ENCODE peak calls at places on chromosomes 5 and 9, in five cellular contexts. J, V, E, G and O are unnamed samples.

GRCh38 chr5:14270212-14270702 is 127.1 kb downstream of the TRIO start:
- DNase-seq in J (peak; percentile 73), G (no peak), E (no peak), V (peak; percentile 49), O (peak; percentile 51)

GRCh38 chr5:179313849-179314521 is 31.3 kb downstream of the ADAMTS2 start:
- DNase-seq in E (peak; percentile 69), G (no peak), V (no peak), J (peak; percentile 91), O (no peak)

GRCh38 chr9:128160603-128160987 is 530 bp downstream of the BBLN start:
- DNase-seq in V (peak; percentile 83), J (peak; percentile 53), G (no peak), E (no peak), O (no peak)

GRCh38 chr5:92222449-92222848 is 839.3 kb upstream of the ARRDC3 start:
- DNase-seq in E (no peak), J (no peak), V (no peak), G (no peak), O (no peak)

GRCh38 chr5:10452768-10453331 is 11.2 kb downstream of the ROPN1L start:
- DNase-seq in E (no peak), V (peak; percentile 72), J (peak; percentile 38), G (no peak), O (no peak)

GRCh38 chr5:158013939-158014338 is 155.0 kb upstream of the CLINT1 start:
- DNase-seq in V (no peak), G (no peak), E (no peak), J (peak; percentile 47), O (no peak)

GRCh38 chr9:134854541-134854981 is 26.0 kb upstream of the FCN2 start:
- DNase-seq in G (no peak), J (peak; percentile 7), E (no peak), V (no peak), O (no peak)

GRCh38 chr9:8821910-8822666 is 1022.5 kb upstream of the DMAC1 start:
- DNase-seq in V (no peak), J (no peak), E (no peak), G (no peak), O (no peak)

GRCh38 chr5:55604611-55605067 is 69.9 kb upstream of the PLPP1 start:
- DNase-seq in V (no peak), G (no peak), E (no peak), J (no peak), O (no peak)

GRCh38 chr5:52648726-52649125 is 139.0 kb upstream of the ITGA1 start:
- DNase-seq in G (no peak), V (no peak), J (no peak), E (no peak), O (peak; percentile 4)

GRCh38 chr5:173236531-173237501 is 1.8 kb upstream of the NKX2-5 start:
- DNase-seq in J (no peak), G (no peak), E (no peak), V (no peak), O (no peak)

GRCh38 chr9:113621309-113621791 is 157.8 kb downstream of the RGS3 start:
- DNase-seq in E (peak; percentile 47), V (no peak), G (no peak), J (peak; percentile 61), O (no peak)

GRCh38 chr5:110258460-110258859 is 468.0 kb downstream of the TMEM232 start:
- DNase-seq in G (no peak), E (no peak), J (no peak), V (no peak), O (no peak)

GRCh38 chr9:127730262-127730661 is 4.8 kb downstream of the TOR2A start:
- DNase-seq in J (no peak), V (no peak), E (no peak), G (no peak), O (no peak)

DNA sequence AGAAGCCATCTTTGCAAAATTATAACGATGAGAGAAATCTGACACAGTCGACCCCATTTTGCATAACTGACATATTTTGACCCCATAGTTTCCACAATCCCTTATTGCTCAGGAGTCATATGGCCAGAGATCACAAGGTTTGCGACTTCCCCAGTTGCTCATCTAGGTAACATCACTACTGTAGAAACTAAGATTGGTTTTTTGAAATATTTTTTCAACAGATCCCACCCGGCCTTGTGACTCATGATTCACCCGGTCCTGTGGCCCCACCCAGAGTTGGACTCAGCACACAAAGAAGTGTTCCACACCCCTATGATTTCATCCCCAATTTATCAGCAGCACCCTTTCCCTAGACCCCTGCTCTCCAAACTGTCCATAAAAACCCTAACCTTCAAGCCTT is 50.2 kb downstream of the TIMD4 start:
- DNase-seq in E (no peak), G (no peak), J (no peak), V (no peak), O (no peak)
- H3K27ac ChIP-seq in E (no peak overlapping the region), G (no peak overlapping the region), J (no peak overlapping the region), V (no peak overlapping the region), O (no peak overlapping the region)

GRCh38 chr5:40437452-40437861 is 242.3 kb upstream of the PTGER4 start:
- DNase-seq in G (peak; percentile 5), V (no peak), E (no peak), J (no peak), O (no peak)

GRCh38 chr5:40441733-40442132 is 238.0 kb upstream of the PTGER4 start:
- DNase-seq in G (no peak), E (no peak), J (no peak), V (no peak), O (no peak)

GRCh38 chr5:40447438-40447837 is 232.3 kb upstream of the PTGER4 start:
- DNase-seq in G (no peak), J (no peak), E (no peak), V (no peak), O (no peak)

GRCh38 chr5:40446910-40447309 is 232.8 kb upstream of the PTGER4 start:
- DNase-seq in J (no peak), E (no peak), G (no peak), V (no peak), O (no peak)

DNA sequence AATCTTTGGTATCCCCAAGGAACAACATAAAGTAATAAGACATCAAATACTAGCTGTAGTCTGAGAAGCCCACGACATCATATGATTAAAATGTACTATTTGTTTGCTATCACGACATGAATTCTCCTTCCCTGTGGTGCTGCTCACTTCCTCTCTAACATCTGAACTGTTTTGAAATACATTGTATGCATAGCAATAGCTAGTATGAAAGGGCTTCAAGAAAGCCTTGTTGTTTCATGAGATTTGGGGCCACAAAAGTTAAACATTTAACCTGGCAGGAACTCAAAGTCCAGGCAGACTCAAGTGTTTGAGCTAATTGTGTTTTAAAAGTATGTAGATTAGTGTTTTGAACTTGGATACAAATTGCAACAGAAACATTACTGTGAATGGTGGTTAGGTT is 237.4 kb upstream of the PTGER4 start:
- DNase-seq in J (no peak), G (no peak), E (no peak), V (no peak), O (no peak)
- H3K27ac ChIP-seq in J (no peak overlapping the region), G (peak overlapping the region; percentile 41), E (no peak overlapping the region), V (no peak overlapping the region), O (no peak overlapping the region)

DNA sequence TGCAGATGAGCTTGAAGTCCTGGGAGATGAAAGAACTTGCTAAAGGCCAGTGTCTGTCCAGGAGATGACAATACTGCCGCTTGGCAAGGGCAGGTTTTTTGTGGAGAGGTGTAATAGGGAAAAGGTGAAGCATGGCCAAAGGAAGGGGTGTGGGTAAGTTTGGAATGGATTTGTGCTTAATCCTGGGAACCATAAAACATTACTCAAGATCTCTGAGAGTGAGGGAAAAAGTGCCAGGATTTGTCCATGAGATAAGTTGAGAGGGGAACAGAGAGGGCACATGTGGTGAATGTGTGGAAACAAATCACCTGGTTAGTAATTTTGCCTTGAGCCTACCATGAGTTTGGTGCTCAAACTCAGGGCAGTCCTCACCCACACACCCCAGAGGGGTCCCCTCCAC is 108.8 kb upstream of the CD180 start:
- DNase-seq in V (no peak), G (no peak), J (no peak), E (no peak), O (no peak)
- H3K27ac ChIP-seq in V (no peak overlapping the region), G (no peak overlapping the region), J (no peak overlapping the region), E (peak overlapping the region; percentile 67), O (no peak overlapping the region)

GRCh38 chr9:104923289-104923688 is 4.7 kb downstream of the ABCA1 start:
- DNase-seq in J (peak; percentile 46), V (no peak), G (no peak), E (no peak), O (no peak)

GRCh38 chr9:104923740-104924139 is 4.2 kb downstream of the ABCA1 start:
- DNase-seq in J (no peak), E (no peak), G (no peak), V (no peak), O (no peak)

GRCh38 chr9:104915739-104916138 is 12.2 kb downstream of the ABCA1 start:
- DNase-seq in G (no peak), E (no peak), J (no peak), V (no peak), O (no peak)

DNA sequence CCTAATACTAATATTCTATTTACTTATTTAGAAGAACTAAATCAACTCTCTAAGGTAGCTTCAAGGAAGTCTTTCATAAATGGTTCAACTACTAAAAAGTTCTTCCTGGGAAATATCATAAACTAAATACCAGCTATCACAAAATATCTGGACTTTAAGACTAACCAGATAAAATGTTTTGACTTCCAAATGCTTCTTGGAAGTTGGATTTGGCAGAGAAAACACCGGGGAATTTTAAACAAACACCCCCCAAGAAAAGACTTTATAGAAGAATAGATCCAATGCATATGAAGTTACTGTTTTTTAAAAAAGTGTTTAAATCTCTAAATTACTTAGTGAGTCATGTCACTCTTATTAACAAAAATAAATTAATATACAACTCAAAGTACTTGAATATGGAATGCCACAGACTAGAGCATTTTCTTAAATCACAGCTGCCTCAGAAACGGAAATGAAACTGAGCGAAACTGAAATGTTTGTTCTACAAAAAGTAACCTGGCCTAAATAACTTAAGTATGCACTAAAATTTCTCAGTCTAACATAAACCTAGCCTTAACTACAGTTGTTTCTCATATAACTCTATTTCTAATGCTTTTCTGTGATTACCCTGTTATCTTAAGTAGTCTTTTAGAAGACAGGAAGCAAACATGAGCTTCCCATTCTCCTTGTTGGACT is 6.8 kb downstream of the ABCA1 start:
- DNase-seq in G (no peak), J (no peak), E (no peak), V (no peak), O (no peak)
- H3K27ac ChIP-seq in G (no peak overlapping the region), J (no peak overlapping the region), E (no peak overlapping the region), V (no peak overlapping the region), O (no peak overlapping the region)

GRCh38 chr9:96136992-96137665 is 164.8 kb downstream of the HSD17B3 start:
- DNase-seq in G (no peak), J (no peak), V (no peak), E (no peak), O (peak; percentile 49)
- H3K27ac ChIP-seq in G (no peak overlapping the region), J (no peak overlapping the region), V (no peak overlapping the region), E (no peak overlapping the region), O (peak overlapping the region; percentile 91)

GRCh38 chr9:38386319-38386895 is 6.1 kb upstream of the ALDH1B1 start:
- DNase-seq in J (no peak), E (no peak), V (no peak), G (no peak), O (no peak)
- H3K27ac ChIP-seq in J (no peak overlapping the region), E (peak overlapping the region; percentile 99), V (no peak overlapping the region), G (no peak overlapping the region), O (no peak overlapping the region)

DNA sequence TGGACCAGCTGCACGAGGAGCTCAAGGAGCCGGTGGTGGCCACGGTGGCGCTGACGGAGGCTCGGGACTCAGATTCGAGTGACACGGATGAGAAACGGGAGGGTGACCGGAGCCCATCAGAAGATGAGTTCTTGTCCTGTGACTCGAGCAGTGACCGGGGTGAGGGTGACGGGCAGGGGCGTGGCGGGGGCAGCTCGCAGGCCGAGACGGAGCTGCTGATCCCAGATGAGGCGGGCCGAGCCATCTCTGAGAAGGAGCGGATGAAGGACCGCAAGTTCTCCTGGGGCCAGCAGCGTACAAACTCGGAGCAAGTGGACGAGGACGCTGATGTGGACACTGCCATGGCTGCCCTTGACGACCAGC is 32.8 kb downstream of the USP20 start:
- DNase-seq in V (no peak), E (no peak), J (no peak), G (no peak), O (no peak)
- H3K27ac ChIP-seq in V (no peak overlapping the region), E (no peak overlapping the region), J (no peak overlapping the region), G (peak overlapping the region; percentile 91), O (no peak overlapping the region)